ENCODE peak calls at places on chromosomes 7 and 10, in seven cellular contexts. R is fibroblast of lung; Y is transverse colon; W is AG04450; M is effector memory CD4-positive, alpha-beta T cell; H is psoas muscle; X is GM23338. O is an unnamed sample.

GRCh38 chr7:4189151-4189570 is 492.9 kb upstream of the FOXK1 start:
- DNase-seq in R (peak), Y (peak), W (no peak), M (no peak), H (peak), X (no peak), O (peak)

GRCh38 chr10:35215107-35215506 is 88.5 kb downstream of the CREM start:
- DNase-seq in R (no peak), Y (no peak), W (no peak), M (no peak), H (no peak), X (no peak), O (no peak)

GRCh38 chr7:102291056-102291915 is 4.6 kb downstream of the SH2B2 start:
- DNase-seq in R (no peak), Y (no peak), W (no peak), M (no peak), H (no peak), X (no peak), O (no peak)

GRCh38 chr7:130210181-130210935 is 2.7 kb downstream of the SSMEM1 start:
- DNase-seq in R (peak), Y (no peak), W (no peak), M (no peak), H (no peak), X (no peak), O (no peak)

GRCh38 chr10:47361293-47361692 is 13.1 kb downstream of the RBP3 start:
- DNase-seq in R (peak), Y (peak), W (no peak), M (no peak), H (no peak), X (peak), O (no peak)

GRCh38 chr7:135111379-135111778 is 36.5 kb upstream of the TMEM140 start:
- DNase-seq in R (peak), Y (no peak), W (no peak), M (no peak), H (no peak), X (no peak), O (no peak)

GRCh38 chr7:16423761-16424160 is 2.4 kb upstream of the CRPPA start:
- DNase-seq in R (no peak), Y (no peak), W (no peak), M (no peak), H (no peak), X (no peak), O (no peak)

GRCh38 chr10:131790021-131790420 is 110.8 kb upstream of the PPP2R2D start:
- DNase-seq in R (no peak), Y (no peak), W (no peak), M (no peak), H (no peak), X (no peak), O (no peak)

GRCh38 chr7:47461161-47461560 is 120.8 kb downstream of the TNS3 start:
- DNase-seq in R (no peak), Y (no peak), W (no peak), M (no peak), H (peak), X (no peak), O (no peak)

GRCh38 chr7:134468054-134468453 is 9.2 kb upstream of the AKR1B1 start:
- DNase-seq in R (no peak), Y (no peak), W (no peak), M (no peak), H (no peak), X (no peak), O (no peak)

GRCh38 chr7:43482679-43483252 is 100.1 kb upstream of the STK17A start:
- DNase-seq in R (no peak), Y (no peak), W (no peak), M (no peak), H (no peak), X (no peak), O (no peak)

GRCh38 chr10:72097448-72098300 is 9.3 kb upstream of the SPOCK2 start:
- DNase-seq in R (peak), Y (no peak), W (peak), M (no peak), H (no peak), X (no peak), O (peak)

GRCh38 chr10:68099736-68100135 is 9.6 kb upstream of the MYPN start:
- DNase-seq in R (peak), Y (no peak), W (no peak), M (no peak), H (no peak), X (no peak), O (no peak)

GRCh38 chr7:143327903-143328302 is 12.0 kb downstream of the CLCN1 start:
- DNase-seq in R (no peak), Y (no peak), W (no peak), M (no peak), H (no peak), X (no peak), O (no peak)

GRCh38 chr10:13959443-13960359 is 371.0 kb downstream of the FRMD4A start:
- DNase-seq in R (no peak), Y (no peak), W (no peak), M (no peak), H (no peak), X (no peak), O (no peak)

GRCh38 chr7:143279186-143280098 is 5.3 kb upstream of the TMEM139 start:
- DNase-seq in R (peak), Y (no peak), W (no peak), M (no peak), H (no peak), X (peak), O (no peak)

GRCh38 chr10:131822013-131822693 is 78.7 kb upstream of the PPP2R2D start:
- DNase-seq in R (no peak), Y (no peak), W (no peak), M (no peak), H (no peak), X (no peak), O (no peak)

GRCh38 chr10:126391162-126391880 is 3.0 kb upstream of the ADAM12 start:
- DNase-seq in R (peak), Y (no peak), W (no peak), M (no peak), H (no peak), X (no peak), O (no peak)

GRCh38 chr7:142859829-142860228 is 5.0 kb downstream of the EPHB6 start:
- DNase-seq in R (peak), Y (no peak), W (no peak), M (no peak), H (no peak), X (no peak), O (no peak)

GRCh38 chr10:61855771-61856170 is 45.7 kb upstream of the ARID5B start:
- DNase-seq in R (no peak), Y (no peak), W (no peak), M (no peak), H (no peak), X (no peak), O (no peak)

GRCh38 chr10:25707976-25708671 is 225.9 kb upstream of the MYO3A start:
- DNase-seq in R (no peak), Y (no peak), W (no peak), M (no peak), H (no peak), X (peak), O (no peak)

GRCh38 chr10:3785849-3786290 is 861 bp upstream of the KLF6 start:
- DNase-seq in R (peak), Y (peak), W (no peak), M (no peak), H (peak), X (peak), O (no peak)

GRCh38 chr10:133298466-133298865 is 10.2 kb downstream of the TUBGCP2 start:
- DNase-seq in R (no peak), Y (no peak), W (no peak), M (no peak), H (no peak), X (no peak), O (no peak)

GRCh38 chr10:70433581-70434280 is 7.8 kb downstream of the NODAL start:
- DNase-seq in R (no peak), Y (no peak), W (no peak), M (no peak), H (no peak), X (no peak), O (no peak)

GRCh38 chr10:75408911-75409885 is 7.6 kb upstream of the ZNF503 start:
- DNase-seq in R (no peak), Y (peak), W (no peak), M (no peak), H (peak), X (peak), O (peak)

GRCh38 chr7:27547401-27547800 is 115.3 kb downstream of the HIBADH start:
- DNase-seq in R (no peak), Y (no peak), W (peak), M (no peak), H (no peak), X (peak), O (no peak)

GRCh38 chr7:98348726-98349474 is 52.0 kb downstream of the BAIAP2L1 start:
- DNase-seq in R (no peak), Y (peak), W (no peak), M (no peak), H (no peak), X (peak), O (no peak)
- H3K27ac ChIP-seq in R (no peak), Y (no peak), W (no peak), M (no peak), H (no peak), X (no peak), O (no peak)

DNA sequence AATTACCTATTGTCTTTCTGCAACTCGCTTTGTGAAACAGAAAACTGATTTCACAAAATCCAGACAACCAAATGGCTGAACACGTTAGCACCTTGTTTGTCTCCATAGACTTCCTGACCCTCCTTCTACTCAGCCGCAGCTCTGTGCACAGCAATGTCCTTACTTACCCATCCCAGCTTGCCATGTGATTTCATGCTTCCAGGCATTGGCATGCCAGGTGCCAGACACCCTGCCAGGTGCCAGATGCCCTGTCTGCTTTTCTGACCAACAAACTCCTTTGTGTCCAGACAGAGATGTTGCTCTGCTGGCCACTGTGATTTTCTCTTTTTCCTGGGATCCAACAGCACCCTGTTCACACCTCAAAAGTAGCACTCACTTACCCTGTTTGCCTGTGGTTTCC is 16.1 kb upstream of the FAM170B start:
- DNase-seq in R (no peak), Y (no peak), W (no peak), M (no peak), H (no peak), X (no peak), O (no peak)
- H3K27ac ChIP-seq in R (no peak), Y (no peak), W (no peak), M (no peak), H (no peak), X (no peak), O (no peak)

GRCh38 chr7:132254455-132254854 is 321.8 kb downstream of the PLXNA4 start:
- DNase-seq in R (no peak), Y (no peak), W (no peak), M (no peak), H (no peak), X (no peak), O (no peak)

GRCh38 chr7:132256721-132257212 is 319.5 kb downstream of the PLXNA4 start:
- DNase-seq in R (no peak), Y (no peak), W (no peak), M (no peak), H (no peak), X (no peak), O (no peak)

GRCh38 chr7:132257253-132257652 is 319.0 kb downstream of the PLXNA4 start:
- DNase-seq in R (no peak), Y (no peak), W (no peak), M (no peak), H (no peak), X (no peak), O (no peak)

GRCh38 chr7:132255084-132255483 is 321.2 kb downstream of the PLXNA4 start:
- DNase-seq in R (no peak), Y (no peak), W (no peak), M (no peak), H (no peak), X (no peak), O (no peak)

GRCh38 chr7:132255898-132256297 is 320.4 kb downstream of the PLXNA4 start:
- DNase-seq in R (no peak), Y (no peak), W (no peak), M (no peak), H (no peak), X (no peak), O (peak)
- H3K27ac ChIP-seq in R (no peak), Y (no peak), W (no peak), M (no peak), H (no peak), X (no peak), O (no peak)

DNA sequence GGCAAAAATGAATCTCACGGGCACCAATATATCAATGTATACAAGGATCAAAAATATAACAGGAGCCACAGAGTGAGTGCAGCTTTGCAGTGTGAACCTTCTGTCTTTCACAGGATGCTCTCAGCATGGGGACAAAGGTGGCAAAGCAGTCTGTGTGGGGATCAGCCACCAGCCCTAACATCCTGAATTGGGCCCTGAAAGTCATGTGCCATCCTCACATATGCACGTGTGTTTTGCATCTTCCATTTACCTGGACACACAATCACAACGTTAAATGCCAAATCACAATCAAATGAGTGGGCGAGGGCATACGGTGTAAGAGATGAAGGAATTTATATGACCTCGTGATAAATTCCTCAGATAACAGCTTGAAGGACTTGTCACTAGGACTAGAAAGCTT is 6.5 kb downstream of the TAS2R16 start:
- DNase-seq in R (no peak), Y (no peak), W (no peak), M (no peak), H (no peak), X (no peak), O (no peak)
- H3K27ac ChIP-seq in R (no peak), Y (no peak), W (no peak), M (no peak), H (no peak), X (no peak), O (no peak)

GRCh38 chr7:69257592-69257991 is 340.7 kb upstream of the AUTS2 start:
- DNase-seq in R (no peak), Y (no peak), W (no peak), M (no peak), H (no peak), X (no peak), O (no peak)
- H3K27ac ChIP-seq in R (no peak), Y (no peak), W (no peak), M (no peak), H (no peak), X (no peak), O (no peak)

GRCh38 chr10:33719005-33719703 is 384.7 kb upstream of the NRP1 start:
- DNase-seq in R (no peak), Y (no peak), W (no peak), M (no peak), H (no peak), X (no peak), O (no peak)
- H3K27ac ChIP-seq in R (no peak), Y (no peak), W (no peak), M (no peak), H (no peak), X (no peak), O (no peak)

O was measured in pancreas.